ENCODE peak calls at places on chromosome 2, in seven cellular contexts. G is GM23248, N is GM23338, V is hepatocyte, B is OCI-LY7, T is PC-3, J is HCT116. S is an unnamed sample.

GRCh38 chr2:188931361-188931760 is 42.8 kb upstream of the COL3A1 start:
- DNase-seq in G (peak; percentile 72), N (no peak), V (no peak), B (no peak), T (no peak), J (no peak), S (no peak)

GRCh38 chr2:215680605-215681598 is 245.0 kb upstream of the FN1 start:
- DNase-seq in G (peak; percentile 93), N (no peak), V (peak; percentile 55), B (no peak), T (peak; percentile 88), J (no peak), S (no peak)

GRCh38 chr2:154698789-154699559 is 479 bp downstream of the KCNJ3 start:
- DNase-seq in G (no peak), N (peak; percentile 44), V (no peak), B (no peak), T (no peak), J (no peak), S (no peak)

GRCh38 chr2:217417536-217417935 is 557.7 kb upstream of the TNP1 start:
- DNase-seq in G (peak; percentile 57), N (no peak), V (no peak), B (no peak), T (no peak), J (no peak), S (no peak)

GRCh38 chr2:133674433-133675331 is 106.4 kb upstream of the NCKAP5 start:
- DNase-seq in G (peak; percentile 90), N (peak; percentile 63), V (peak; percentile 54), B (no peak), T (peak; percentile 68), J (no peak), S (peak; percentile 54)

GRCh38 chr2:134232868-134233732 is 20.8 kb upstream of the MGAT5 start:
- DNase-seq in G (peak; percentile 43), N (no peak), V (no peak), B (peak; percentile 81), T (peak; percentile 87), J (no peak), S (no peak)

GRCh38 chr2:105294844-105295481 is 34.6 kb downstream of the TGFBRAP1 start:
- DNase-seq in G (peak; percentile 77), N (peak; percentile 90), V (peak; percentile 80), B (peak; percentile 39), T (peak; percentile 67), J (peak; percentile 43), S (peak; percentile 87)

GRCh38 chr2:241126771-241127202 is 22.5 kb downstream of the PASK start:
- DNase-seq in G (no peak), N (no peak), V (no peak), B (no peak), T (no peak), J (no peak), S (no peak)

GRCh38 chr2:141560723-141561122 is 570.1 kb downstream of the LRP1B start:
- DNase-seq in G (no peak), N (no peak), V (no peak), B (no peak), T (no peak), J (no peak), S (no peak)

GRCh38 chr2:63780483-63781155 is 61.1 kb upstream of the UGP2 start:
- DNase-seq in G (peak; percentile 10), N (no peak), V (no peak), B (no peak), T (no peak), J (no peak), S (peak; percentile 38)

GRCh38 chr2:95231723-95232122 is 24.4 kb downstream of the ZNF892 start:
- DNase-seq in G (peak; percentile 69), N (peak; percentile 94), V (peak; percentile 55), B (peak; percentile 58), T (peak; percentile 93), J (peak; percentile 66), S (peak; percentile 65)
- TF ChIP-seq EZH2phosphoT487 in G (no peak), N (no peak), V (no peak), B (no peak), T (no peak), J (no peak), S (no peak)

GRCh38 chr2:143697744-143698143 is 568.5 kb downstream of the ARHGAP15 start:
- DNase-seq in G (no peak), N (no peak), V (no peak), B (no peak), T (no peak), J (no peak), S (no peak)

GRCh38 chr2:143696651-143697050 is 567.4 kb downstream of the ARHGAP15 start:
- DNase-seq in G (no peak), N (no peak), V (no peak), B (no peak), T (no peak), J (no peak), S (no peak)

GRCh38 chr2:143698350-143698749 is 569.1 kb downstream of the ARHGAP15 start:
- DNase-seq in G (no peak), N (no peak), V (no peak), B (no peak), T (no peak), J (no peak), S (no peak)

GRCh38 chr2:143700865-143701264 is 571.6 kb downstream of the ARHGAP15 start:
- DNase-seq in G (no peak), N (no peak), V (no peak), B (no peak), T (no peak), J (no peak), S (no peak)

DNA sequence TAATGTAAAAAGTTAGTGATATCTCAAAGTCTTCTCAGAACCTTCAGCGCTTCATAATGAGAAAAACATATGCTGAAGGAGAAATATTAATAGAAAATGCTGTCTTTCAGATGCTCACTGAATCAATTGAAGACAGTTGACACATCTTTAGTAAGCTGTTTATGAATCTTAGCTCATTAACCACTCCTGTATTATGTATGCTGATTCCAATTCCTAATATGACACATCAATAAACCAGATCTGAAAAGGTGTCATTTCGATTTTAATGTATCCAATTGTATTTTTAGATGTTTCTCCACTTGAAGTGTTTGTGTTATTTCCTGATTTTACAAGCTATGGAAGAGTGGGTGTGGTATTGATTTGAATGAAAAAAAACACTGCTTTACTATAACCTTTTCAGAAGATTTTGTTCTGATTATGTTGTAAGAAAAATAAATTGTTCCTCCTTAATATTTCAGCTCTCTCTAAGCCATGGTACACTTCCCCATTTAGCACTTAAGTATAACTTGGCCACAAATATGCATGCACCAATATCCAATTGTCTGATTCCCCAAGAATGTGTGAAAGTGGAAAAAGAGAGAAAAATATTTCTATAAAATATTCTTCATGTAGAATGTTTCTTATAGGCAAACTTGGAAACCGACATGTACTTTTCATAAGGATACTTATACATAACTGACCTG is 569.8 kb downstream of the ARHGAP15 start:
- DNase-seq in G (no peak), N (no peak), V (no peak), B (no peak), T (no peak), J (no peak), S (no peak)
- TF ChIP-seq EZH2phosphoT487 in G (no peak), N (no peak), V (no peak), B (no peak), T (no peak), J (no peak), S (no peak)

GRCh38 chr2:199764273-199764800 is 86.7 kb downstream of the FTCDNL1 start:
- DNase-seq in G (no peak), N (no peak), V (peak; percentile 39), B (no peak), T (no peak), J (no peak), S (no peak)
- TF ChIP-seq EZH2phosphoT487 in G (no peak), N (no peak), V (no peak), B (no peak), T (no peak), J (no peak), S (no peak)

DNA sequence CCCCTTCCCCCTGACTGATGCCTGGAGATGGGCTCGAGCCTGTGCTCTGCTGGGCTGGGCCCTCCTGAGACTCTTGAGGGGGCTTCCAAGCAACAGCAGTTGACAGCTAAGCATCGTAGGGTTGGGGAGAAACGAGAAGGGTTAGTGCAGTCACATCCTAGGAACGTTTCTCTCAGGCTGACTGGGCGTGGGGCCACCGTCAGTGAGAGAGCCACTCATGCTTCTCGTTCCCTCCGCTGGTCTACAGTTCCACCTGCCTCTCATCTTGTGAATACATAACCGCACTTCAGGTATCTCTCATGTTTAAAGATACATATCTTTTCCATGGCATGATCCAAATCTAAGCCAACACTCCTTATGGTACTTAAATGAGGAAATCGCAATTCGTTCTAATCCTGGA is 66.4 kb downstream of the TRAPPC12 start:
- DNase-seq in G (no peak), N (no peak), V (no peak), B (no peak), T (no peak), J (no peak), S (no peak)
- TF ChIP-seq EZH2phosphoT487 in G (no peak), N (no peak), V (no peak), B (no peak), T (no peak), J (no peak), S (no peak)

GRCh38 chr2:45684756-45685155 is 33.3 kb downstream of the PRKCE start:
- DNase-seq in G (no peak), N (no peak), V (no peak), B (no peak), T (no peak), J (no peak), S (no peak)
- TF ChIP-seq EZH2phosphoT487 in G (no peak), N (no peak), V (no peak), B (no peak), T (no peak), J (no peak), S (no peak)

GRCh38 chr2:209624192-209624938 is 147.3 kb upstream of the UNC80 start:
- DNase-seq in G (no peak), N (no peak), V (no peak), B (no peak), T (no peak), J (no peak), S (no peak)

GRCh38 chr2:209614630-209615369 is 156.8 kb upstream of the UNC80 start:
- DNase-seq in G (no peak), N (peak; percentile 52), V (no peak), B (no peak), T (no peak), J (no peak), S (peak; percentile 86)

GRCh38 chr2:209613941-209614340 is 157.7 kb upstream of the UNC80 start:
- DNase-seq in G (no peak), N (no peak), V (no peak), B (no peak), T (no peak), J (no peak), S (peak; percentile 42)

DNA sequence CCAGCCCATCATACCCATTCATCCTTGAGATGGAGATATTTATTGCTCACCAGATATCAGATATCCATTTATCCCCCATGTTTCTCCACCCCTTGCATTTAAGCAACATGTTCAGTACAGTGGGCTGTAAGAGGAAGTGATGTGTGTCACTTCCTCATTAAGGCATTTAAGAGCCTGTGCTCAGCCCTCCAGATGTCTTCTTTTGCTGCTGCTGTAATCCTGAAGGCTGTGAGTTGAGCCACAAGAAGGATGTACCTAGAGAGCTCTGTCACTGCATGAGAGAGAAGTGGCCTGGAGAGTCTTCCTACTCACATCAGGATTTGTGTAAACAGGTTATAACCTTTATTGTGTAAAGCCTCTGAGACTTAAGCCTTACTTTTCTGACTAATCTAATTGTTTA is 151.8 kb upstream of the UNC80 start:
- DNase-seq in G (no peak), N (no peak), V (no peak), B (peak; percentile 36), T (no peak), J (no peak), S (peak; percentile 31)
- TF ChIP-seq EZH2phosphoT487 in G (no peak), N (no peak), V (no peak), B (no peak), T (no peak), J (no peak), S (no peak)

GRCh38 chr2:180222642-180223041 is 215.5 kb upstream of the CWC22 start:
- DNase-seq in G (peak; percentile 98), N (no peak), V (peak; percentile 53), B (no peak), T (no peak), J (no peak), S (no peak)
- TF ChIP-seq EZH2phosphoT487 in G (no peak), N (no peak), V (no peak), B (no peak), T (no peak), J (no peak), S (no peak)